ENCODE peak calls at places on chromosomes 1 and 21, in nine cellular contexts. O, S, T, L, Z, Y, X, E and P are unnamed samples.
A peak's percentile ranks its signal among the peaks of the same experiment; 100 is the strongest.

GRCh38 chr1:95352767-95353166 is 118.8 kb downstream of the RWDD3 start:
- DNase-seq in O (no peak), S (no peak), T (no peak), L (no peak), Z (no peak), Y (no peak), X (no peak), E (no peak), P (no peak)

GRCh38 chr21:26572668-26573381 is at the start of gene CYYR1:
- DNase-seq in O (no peak), S (no peak), T (no peak), L (peak; percentile 43), Z (peak; percentile 75), Y (peak; percentile 87), X (no peak), E (no peak), P (no peak)

GRCh38 chr21:40620386-40621145 is 226.4 kb downstream of the DSCAM start:
- DNase-seq in O (no peak), S (no peak), T (no peak), L (no peak), Z (no peak), Y (no peak), X (no peak), E (no peak), P (no peak)

GRCh38 chr21:14737922-14738321 is 191.8 kb upstream of the SAMSN1 start:
- DNase-seq in O (peak; percentile 68), S (peak; percentile 78), T (peak; percentile 9), L (peak; percentile 21), Z (no peak), Y (no peak), X (peak; percentile 3), E (no peak), P (peak; percentile 58)

GRCh38 chr21:44347911-44348451 is 5.4 kb upstream of the TRPM2 start:
- DNase-seq in O (no peak), S (no peak), T (no peak), L (no peak), Z (no peak), Y (no peak), X (no peak), E (no peak), P (no peak)

GRCh38 chr21:27721675-27722074 is 754.8 kb upstream of the ADAMTS5 start:
- DNase-seq in O (no peak), S (no peak), T (no peak), L (no peak), Z (no peak), Y (no peak), X (no peak), E (no peak), P (no peak)

GRCh38 chr1:246726255-246726679 is 2.1 kb downstream of the SCCPDH start:
- DNase-seq in O (peak; percentile 14), S (no peak), T (no peak), L (no peak), Z (no peak), Y (no peak), X (no peak), E (no peak), P (no peak)

GRCh38 chr21:35559881-35560280 is 500.4 kb downstream of the SETD4 start:
- DNase-seq in O (peak; percentile 50), S (no peak), T (no peak), L (no peak), Z (no peak), Y (no peak), X (peak; percentile 48), E (no peak), P (no peak)

GRCh38 chr21:25944082-25944481 is 209.3 kb downstream of the GABPA start:
- DNase-seq in O (no peak), S (no peak), T (no peak), L (no peak), Z (no peak), Y (no peak), X (no peak), E (no peak), P (no peak)

GRCh38 chr1:70044832-70045231 is 160.5 kb downstream of the LRRC40 start:
- DNase-seq in O (peak; percentile 75), S (no peak), T (no peak), L (no peak), Z (no peak), Y (no peak), X (peak; percentile 60), E (no peak), P (no peak)

GRCh38 chr1:205172729-205173366 is 38.7 kb downstream of the DSTYK start:
- DNase-seq in O (peak; percentile 93), S (no peak), T (no peak), L (no peak), Z (no peak), Y (no peak), X (peak; percentile 97), E (no peak), P (no peak)

GRCh38 chr1:151416231-151416630 is 16.9 kb downstream of the PSMB4 start:
- DNase-seq in O (peak; percentile 72), S (no peak), T (no peak), L (no peak), Z (no peak), Y (no peak), X (peak; percentile 74), E (no peak), P (no peak)

DNA sequence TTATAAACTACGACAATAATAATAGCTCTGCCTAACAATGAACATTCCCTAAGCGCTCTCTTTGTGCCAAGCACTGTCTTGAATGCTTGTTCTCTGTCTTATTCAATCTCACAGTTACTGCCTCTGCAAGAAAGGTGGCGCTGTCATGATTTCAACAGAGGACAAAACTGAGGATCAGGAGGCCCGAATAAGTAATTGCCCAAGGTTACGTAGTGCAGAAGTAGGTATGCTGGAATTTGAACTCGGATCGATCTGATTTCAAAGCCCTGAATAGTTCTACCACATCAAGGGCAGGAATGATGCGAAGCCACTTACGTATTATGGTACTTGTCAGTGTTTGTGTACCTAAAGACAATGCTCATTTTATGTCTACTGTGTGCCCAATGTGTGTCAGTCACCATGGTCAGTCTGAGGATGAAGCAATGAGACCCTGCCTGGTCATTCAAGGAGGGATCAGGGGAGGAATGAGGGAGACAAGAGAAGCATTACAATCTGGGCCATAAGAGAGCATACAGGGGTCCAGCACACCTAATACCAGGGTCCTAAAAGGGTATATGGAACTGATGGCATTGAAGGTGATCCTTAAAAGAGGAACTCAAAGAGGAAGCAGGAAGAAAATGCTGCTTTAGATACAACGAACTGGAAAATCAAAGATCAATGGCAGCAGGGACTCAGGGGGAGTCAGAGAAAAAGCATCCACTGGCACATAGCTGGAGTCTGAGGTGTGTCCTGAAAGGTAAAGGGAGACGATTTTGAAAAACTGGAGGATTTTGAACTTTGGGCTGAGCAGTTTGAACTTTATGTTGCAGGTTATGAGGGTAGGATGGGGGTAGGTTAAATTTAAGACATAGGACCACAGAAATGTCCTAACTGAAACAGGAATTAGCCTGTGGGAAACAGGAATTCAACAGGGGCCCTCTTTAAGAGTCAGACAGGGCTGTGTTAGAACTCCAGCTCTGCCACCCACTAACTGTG is 389.1 kb downstream of the PLPP3 start:
- DNase-seq in O (peak; percentile 13), S (peak; percentile 2), T (no peak), L (peak; percentile 20), Z (peak; percentile 39), Y (no peak), X (no peak), E (no peak), P (no peak)
- TF ChIP-seq CTCF in O (peak; percentile 28), S (peak; percentile 60), T (no peak), L (peak; percentile 50), Z (peak; percentile 29), Y (no peak), X (peak; percentile 42), E (no peak), P (no peak)

DNA sequence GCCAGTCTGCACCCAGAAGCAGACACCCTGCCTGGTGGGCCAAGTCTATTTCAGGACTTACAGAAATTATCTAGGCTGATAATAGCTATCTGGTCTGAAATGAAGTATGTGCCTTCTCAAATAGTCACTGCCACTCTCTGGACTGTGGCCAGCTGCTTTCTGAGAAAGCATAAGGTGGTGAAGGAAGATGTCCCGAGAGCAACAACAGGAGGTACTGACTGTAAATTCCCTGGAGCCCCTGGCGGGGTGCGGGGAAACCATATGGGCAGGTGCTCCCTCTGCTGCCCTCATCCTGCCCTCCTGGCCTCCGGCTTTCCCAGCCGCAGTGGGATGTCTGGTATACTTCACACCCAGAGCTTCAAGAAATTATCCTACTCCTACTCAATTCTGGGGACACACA is 86.8 kb downstream of the TGFBR3 start:
- DNase-seq in O (no peak), S (no peak), T (no peak), L (no peak), Z (no peak), Y (no peak), X (no peak), E (no peak), P (no peak)
- TF ChIP-seq CTCF in O (no peak), S (no peak), T (no peak), L (peak; percentile 21), Z (no peak), Y (no peak), X (no peak), E (no peak), P (no peak)

GRCh38 chr1:242185728-242186127 is 186.8 kb upstream of the MAP1LC3C start:
- DNase-seq in O (no peak), S (no peak), T (no peak), L (no peak), Z (no peak), Y (no peak), X (no peak), E (no peak), P (no peak)
- TF ChIP-seq CTCF in O (no peak), S (no peak), T (no peak), L (no peak), Z (no peak), Y (no peak), X (no peak), E (no peak), P (no peak)

GRCh38 chr1:214446772-214447556 is 104.4 kb downstream of the PTPN14 start:
- DNase-seq in O (peak; percentile 88), S (no peak), T (no peak), L (no peak), Z (peak; percentile 69), Y (no peak), X (peak; percentile 87), E (no peak), P (no peak)

GRCh38 chr1:214447557-214447871 is 103.9 kb downstream of the PTPN14 start:
- DNase-seq in O (no peak), S (no peak), T (no peak), L (no peak), Z (no peak), Y (no peak), X (no peak), E (no peak), P (no peak)

GRCh38 chr1:214449371-214449770 is 102.0 kb downstream of the PTPN14 start:
- DNase-seq in O (no peak), S (no peak), T (no peak), L (no peak), Z (no peak), Y (no peak), X (no peak), E (no peak), P (no peak)

GRCh38 chr1:214445846-214446614 is 105.4 kb downstream of the PTPN14 start:
- DNase-seq in O (peak; percentile 54), S (no peak), T (no peak), L (no peak), Z (no peak), Y (no peak), X (peak; percentile 95), E (no peak), P (no peak)

DNA sequence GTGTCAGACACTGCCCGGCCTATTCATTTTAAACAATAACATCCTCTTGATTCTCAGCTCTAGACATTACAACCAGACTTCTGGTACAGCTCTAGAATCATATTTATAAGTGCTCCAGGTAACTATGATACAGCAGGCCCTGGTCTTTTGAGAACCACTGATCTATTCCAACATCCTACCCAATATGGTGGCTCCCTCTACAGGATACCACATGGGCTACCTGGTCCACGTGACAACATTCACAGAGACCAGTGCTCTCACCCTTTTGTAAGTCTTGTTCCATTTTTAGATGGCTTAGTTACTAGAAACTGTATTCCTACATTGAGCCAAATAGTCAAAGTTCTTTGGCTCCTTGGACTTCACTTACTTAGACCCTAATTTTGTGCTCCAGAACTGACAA is 102.9 kb downstream of the PTPN14 start:
- DNase-seq in O (no peak), S (no peak), T (no peak), L (no peak), Z (no peak), Y (no peak), X (no peak), E (no peak), P (no peak)
- TF ChIP-seq CTCF in O (no peak), S (peak; percentile 12), T (no peak), L (no peak), Z (no peak), Y (no peak), X (peak; percentile 33), E (no peak), P (no peak)